ENCODE peak calls at places on chromosomes 7 and 10, in eight cellular contexts. One of them, this sample, is unnamed.

GRCh38 chr7:154650275-154650674 is 352.6 kb downstream of the PAXIP1 start:
- DNase-seq in MM.1S: no peak
- DNase-seq in HepG2: no peak
- DNase-seq in PC-9: no peak
- DNase-seq in neural progenitor cell: no peak
- DNase-seq in mesenchymal stem cell: no peak
- DNase-seq in IMR-90: no peak
- DNase-seq in mammary epithelial cell: no peak
- DNase-seq in this sample: no peak

GRCh38 chr7:156944876-156945275 is 4.6 kb upstream of the NOM1 start:
- DNase-seq in MM.1S: no peak
- DNase-seq in HepG2: no peak
- DNase-seq in neural progenitor cell: peak
- DNase-seq in IMR-90: no peak
- DNase-seq in PC-9: no peak
- DNase-seq in mesenchymal stem cell: no peak
- DNase-seq in mammary epithelial cell: no peak
- DNase-seq in this sample: no peak

GRCh38 chr7:144653449-144653848 is 182.4 kb downstream of the TPK1 start:
- DNase-seq in PC-9: no peak
- DNase-seq in neural progenitor cell: no peak
- DNase-seq in MM.1S: peak
- DNase-seq in mesenchymal stem cell: no peak
- DNase-seq in mammary epithelial cell: no peak
- DNase-seq in IMR-90: no peak
- DNase-seq in HepG2: no peak
- DNase-seq in this sample: no peak

GRCh38 chr10:89207181-89207800 is at the start of gene CH25H:
- DNase-seq in mesenchymal stem cell: peak
- DNase-seq in IMR-90: peak
- DNase-seq in neural progenitor cell: peak
- DNase-seq in mammary epithelial cell: peak
- DNase-seq in PC-9: peak
- DNase-seq in MM.1S: peak
- DNase-seq in HepG2: no peak
- DNase-seq in this sample: peak

GRCh38 chr7:46461334-46461777 is 540.3 kb upstream of the IGFBP3 start:
- DNase-seq in IMR-90: peak
- DNase-seq in mesenchymal stem cell: peak
- DNase-seq in PC-9: no peak
- DNase-seq in MM.1S: no peak
- DNase-seq in neural progenitor cell: no peak
- DNase-seq in mammary epithelial cell: no peak
- DNase-seq in HepG2: no peak
- DNase-seq in this sample: no peak

GRCh38 chr7:3439333-3440030 is 138.4 kb downstream of the SDK1 start:
- DNase-seq in neural progenitor cell: no peak
- DNase-seq in MM.1S: no peak
- DNase-seq in HepG2: no peak
- DNase-seq in mammary epithelial cell: peak
- DNase-seq in PC-9: no peak
- DNase-seq in mesenchymal stem cell: peak
- DNase-seq in IMR-90: peak
- DNase-seq in this sample: peak

GRCh38 chr7:43756368-43757072 is 2.0 kb upstream of the BLVRA start:
- DNase-seq in mammary epithelial cell: peak
- DNase-seq in neural progenitor cell: no peak
- DNase-seq in PC-9: no peak
- DNase-seq in mesenchymal stem cell: peak
- DNase-seq in MM.1S: peak
- DNase-seq in HepG2: no peak
- DNase-seq in IMR-90: peak
- DNase-seq in this sample: no peak

GRCh38 chr7:74220229-74220628 is 10.4 kb downstream of the LAT2 start:
- DNase-seq in mammary epithelial cell: no peak
- DNase-seq in IMR-90: no peak
- DNase-seq in mesenchymal stem cell: no peak
- DNase-seq in HepG2: no peak
- DNase-seq in MM.1S: no peak
- DNase-seq in PC-9: no peak
- DNase-seq in neural progenitor cell: no peak
- DNase-seq in this sample: no peak

GRCh38 chr7:9210114-9210513 is 776.7 kb downstream of the NXPH1 start:
- DNase-seq in MM.1S: no peak
- DNase-seq in mesenchymal stem cell: no peak
- DNase-seq in mammary epithelial cell: no peak
- DNase-seq in neural progenitor cell: no peak
- DNase-seq in IMR-90: no peak
- DNase-seq in PC-9: no peak
- DNase-seq in HepG2: no peak
- DNase-seq in this sample: no peak

GRCh38 chr10:102234866-102235597 is 6.3 kb downstream of the PITX3 start:
- DNase-seq in mesenchymal stem cell: no peak
- DNase-seq in IMR-90: no peak
- DNase-seq in PC-9: no peak
- DNase-seq in MM.1S: no peak
- DNase-seq in HepG2: no peak
- DNase-seq in neural progenitor cell: no peak
- DNase-seq in mammary epithelial cell: no peak
- DNase-seq in this sample: no peak

GRCh38 chr7:129831424-129832058 is 121.2 kb downstream of the UBE2H start:
- DNase-seq in PC-9: peak
- DNase-seq in mammary epithelial cell: peak
- DNase-seq in IMR-90: peak
- DNase-seq in neural progenitor cell: peak
- DNase-seq in mesenchymal stem cell: peak
- DNase-seq in HepG2: peak
- DNase-seq in MM.1S: no peak
- DNase-seq in this sample: peak

GRCh38 chr10:96473866-96474265 is 39.9 kb downstream of the TLL2 start:
- DNase-seq in IMR-90: no peak
- DNase-seq in PC-9: no peak
- DNase-seq in mesenchymal stem cell: no peak
- DNase-seq in mammary epithelial cell: no peak
- DNase-seq in HepG2: no peak
- DNase-seq in MM.1S: no peak
- DNase-seq in neural progenitor cell: peak
- DNase-seq in this sample: no peak

GRCh38 chr7:46259947-46260346 is 338.9 kb upstream of the IGFBP3 start:
- DNase-seq in neural progenitor cell: no peak
- DNase-seq in MM.1S: no peak
- DNase-seq in mammary epithelial cell: no peak
- DNase-seq in mesenchymal stem cell: peak
- DNase-seq in IMR-90: no peak
- DNase-seq in PC-9: no peak
- DNase-seq in HepG2: no peak
- DNase-seq in this sample: no peak

GRCh38 chr7:20201380-20201779 is 15.8 kb downstream of the MACC1 start:
- DNase-seq in neural progenitor cell: peak
- DNase-seq in mesenchymal stem cell: no peak
- DNase-seq in HepG2: no peak
- DNase-seq in MM.1S: no peak
- DNase-seq in mammary epithelial cell: no peak
- DNase-seq in PC-9: no peak
- DNase-seq in IMR-90: no peak
- DNase-seq in this sample: no peak

GRCh38 chr10:126247454-126247975 is 140.8 kb downstream of the ADAM12 start:
- DNase-seq in PC-9: peak
- DNase-seq in mesenchymal stem cell: peak
- DNase-seq in HepG2: no peak
- DNase-seq in mammary epithelial cell: peak
- DNase-seq in neural progenitor cell: no peak
- DNase-seq in MM.1S: no peak
- DNase-seq in IMR-90: peak
- DNase-seq in this sample: peak

GRCh38 chr7:26179826-26180497 is 20.6 kb downstream of the HNRNPA2B1 start:
- DNase-seq in neural progenitor cell: no peak
- DNase-seq in PC-9: no peak
- DNase-seq in HepG2: no peak
- DNase-seq in mesenchymal stem cell: no peak
- DNase-seq in mammary epithelial cell: no peak
- DNase-seq in MM.1S: no peak
- DNase-seq in IMR-90: no peak
- DNase-seq in this sample: no peak

GRCh38 chr7:135803143-135803542 is 54.5 kb upstream of the FAM180A start:
- DNase-seq in neural progenitor cell: no peak
- DNase-seq in mesenchymal stem cell: peak
- DNase-seq in HepG2: no peak
- DNase-seq in IMR-90: no peak
- DNase-seq in PC-9: no peak
- DNase-seq in mammary epithelial cell: peak
- DNase-seq in MM.1S: no peak
- DNase-seq in this sample: no peak

DNA sequence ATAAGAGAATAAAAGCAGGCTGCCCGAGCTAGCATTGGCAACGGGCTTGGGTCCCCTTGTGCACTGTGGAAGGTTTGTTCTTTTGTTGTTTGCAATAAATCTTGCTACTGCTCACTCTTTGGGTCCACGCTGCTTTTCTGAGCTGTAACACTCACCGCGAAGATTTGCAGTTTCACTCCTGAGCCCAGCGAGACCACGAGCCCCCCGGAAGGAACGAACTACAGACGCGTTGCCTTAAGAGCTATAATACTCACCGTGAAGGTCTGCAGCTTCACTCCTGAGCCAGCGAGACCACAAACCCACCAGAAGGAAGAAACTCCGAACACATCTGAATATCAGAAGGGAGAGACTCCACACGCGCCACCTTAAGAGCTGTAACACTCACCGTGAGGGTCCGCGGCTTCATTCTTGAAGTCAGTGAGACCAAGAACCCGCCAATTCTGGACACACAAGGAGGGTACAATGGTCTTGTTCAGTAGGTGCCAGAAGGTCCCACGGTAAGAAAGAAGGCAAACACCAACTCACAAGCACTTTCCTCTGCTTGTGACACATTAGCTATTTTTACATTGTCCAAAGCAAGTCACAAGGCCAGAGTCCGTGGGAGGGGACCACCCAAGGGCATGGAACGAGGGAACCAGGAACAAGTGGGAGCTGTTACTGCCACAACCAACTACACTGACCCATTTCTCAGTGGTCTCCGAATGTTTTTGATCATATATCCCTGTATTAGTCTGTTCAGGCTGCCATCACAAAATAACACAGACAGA is 29.2 kb upstream of the CACUL1 start:
- DNase-seq in neural progenitor cell: no peak
- DNase-seq in PC-9: no peak
- DNase-seq in IMR-90: no peak
- DNase-seq in HepG2: no peak
- DNase-seq in mammary epithelial cell: no peak
- DNase-seq in mesenchymal stem cell: no peak
- DNase-seq in MM.1S: no peak
- DNase-seq in this sample: no peak
- H2AFZ ChIP-seq in neural progenitor cell: no peak
- H2AFZ ChIP-seq in PC-9: no peak
- H2AFZ ChIP-seq in IMR-90: no peak
- H2AFZ ChIP-seq in HepG2: no peak
- H2AFZ ChIP-seq in mammary epithelial cell: no peak
- H2AFZ ChIP-seq in mesenchymal stem cell: no peak
- H2AFZ ChIP-seq in MM.1S: no peak
- H2AFZ ChIP-seq in this sample: no peak

GRCh38 chr7:2022737-2023250 is 210.0 kb downstream of the MAD1L1 start:
- DNase-seq in mesenchymal stem cell: no peak
- DNase-seq in IMR-90: no peak
- DNase-seq in neural progenitor cell: no peak
- DNase-seq in MM.1S: no peak
- DNase-seq in mammary epithelial cell: no peak
- DNase-seq in HepG2: no peak
- DNase-seq in PC-9: no peak
- DNase-seq in this sample: no peak
- H2AFZ ChIP-seq in mesenchymal stem cell: no peak
- H2AFZ ChIP-seq in IMR-90: no peak
- H2AFZ ChIP-seq in neural progenitor cell: no peak
- H2AFZ ChIP-seq in MM.1S: no peak
- H2AFZ ChIP-seq in mammary epithelial cell: no peak
- H2AFZ ChIP-seq in HepG2: no peak
- H2AFZ ChIP-seq in PC-9: no peak
- H2AFZ ChIP-seq in this sample: no peak

GRCh38 chr10:32149257-32149955 is 93.2 kb upstream of the KIF5B start:
- DNase-seq in mesenchymal stem cell: peak
- DNase-seq in HepG2: no peak
- DNase-seq in mammary epithelial cell: peak
- DNase-seq in IMR-90: peak
- DNase-seq in neural progenitor cell: no peak
- DNase-seq in MM.1S: no peak
- DNase-seq in PC-9: peak
- DNase-seq in this sample: peak

GRCh38 chr10:32146166-32146565 is 89.9 kb upstream of the KIF5B start:
- DNase-seq in mammary epithelial cell: no peak
- DNase-seq in PC-9: no peak
- DNase-seq in neural progenitor cell: no peak
- DNase-seq in mesenchymal stem cell: no peak
- DNase-seq in HepG2: no peak
- DNase-seq in MM.1S: no peak
- DNase-seq in IMR-90: no peak
- DNase-seq in this sample: no peak

GRCh38 chr10:32147730-32148129 is 91.5 kb upstream of the KIF5B start:
- DNase-seq in neural progenitor cell: no peak
- DNase-seq in HepG2: no peak
- DNase-seq in mesenchymal stem cell: no peak
- DNase-seq in IMR-90: no peak
- DNase-seq in PC-9: no peak
- DNase-seq in MM.1S: no peak
- DNase-seq in mammary epithelial cell: no peak
- DNase-seq in this sample: no peak

GRCh38 chr10:32150532-32151101 is 94.4 kb upstream of the KIF5B start:
- DNase-seq in PC-9: no peak
- DNase-seq in MM.1S: no peak
- DNase-seq in IMR-90: no peak
- DNase-seq in HepG2: no peak
- DNase-seq in mesenchymal stem cell: no peak
- DNase-seq in mammary epithelial cell: no peak
- DNase-seq in neural progenitor cell: no peak
- DNase-seq in this sample: peak

DNA sequence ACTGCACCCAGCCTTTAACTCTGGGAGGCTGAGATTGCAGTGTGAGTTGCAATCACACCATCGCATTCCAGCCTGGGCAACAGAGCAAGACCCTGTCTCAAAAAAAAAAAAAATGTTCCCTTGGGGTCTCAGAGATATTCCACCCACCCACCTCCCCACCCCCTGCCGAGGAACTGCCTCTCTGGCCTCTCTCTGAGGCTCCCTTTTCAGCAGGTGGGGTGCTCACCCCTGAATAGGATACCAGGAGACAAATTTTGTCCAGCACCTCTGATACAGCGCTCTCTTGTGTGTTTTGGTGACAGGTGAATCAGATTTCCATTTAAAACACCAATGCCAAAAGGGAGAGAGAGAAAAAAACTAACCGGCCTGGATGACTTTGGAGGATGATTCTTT is 92.6 kb upstream of the KIF5B start:
- DNase-seq in HepG2: no peak
- DNase-seq in mammary epithelial cell: no peak
- DNase-seq in neural progenitor cell: no peak
- DNase-seq in mesenchymal stem cell: no peak
- DNase-seq in MM.1S: no peak
- DNase-seq in IMR-90: no peak
- DNase-seq in PC-9: no peak
- DNase-seq in this sample: no peak
- H2AFZ ChIP-seq in HepG2: no peak
- H2AFZ ChIP-seq in mammary epithelial cell: peak
- H2AFZ ChIP-seq in neural progenitor cell: peak
- H2AFZ ChIP-seq in mesenchymal stem cell: no peak
- H2AFZ ChIP-seq in MM.1S: no peak
- H2AFZ ChIP-seq in IMR-90: no peak
- H2AFZ ChIP-seq in PC-9: no peak
- H2AFZ ChIP-seq in this sample: peak

GRCh38 chr10:72007246-72007892 is 43.2 kb downstream of the CHST3 start:
- DNase-seq in neural progenitor cell: no peak
- DNase-seq in MM.1S: no peak
- DNase-seq in mesenchymal stem cell: no peak
- DNase-seq in HepG2: no peak
- DNase-seq in PC-9: no peak
- DNase-seq in IMR-90: no peak
- DNase-seq in mammary epithelial cell: no peak
- DNase-seq in this sample: no peak
- H2AFZ ChIP-seq in neural progenitor cell: no peak
- H2AFZ ChIP-seq in MM.1S: no peak
- H2AFZ ChIP-seq in mesenchymal stem cell: no peak
- H2AFZ ChIP-seq in HepG2: no peak
- H2AFZ ChIP-seq in PC-9: no peak
- H2AFZ ChIP-seq in IMR-90: no peak
- H2AFZ ChIP-seq in mammary epithelial cell: no peak
- H2AFZ ChIP-seq in this sample: no peak

This sample was measured in endothelial cell of umbilical vein.